ENCODE peak calls at places on chromosomes 11 and 22, in ten cellular contexts. Z is AG10803, Y is fibroblast of lung, C is RWPE1, Q is fibroblast of pulmonary artery, G is thoracic aorta, N is adrenal gland, O is omental fat pad, V is heart left ventricle, H is GM13977. J is an unnamed sample.

GRCh38 chr11:88292156-88292844 is 45.2 kb downstream of the CTSC start:
- DNase-seq in Z (no peak), Y (peak), C (peak), Q (peak), G (no peak), N (peak), O (no peak), V (no peak), H (no peak), J (peak)

GRCh38 chr22:25453557-25453956 is 110.9 kb upstream of the GRK3 start:
- DNase-seq in Z (no peak), Y (no peak), C (no peak), Q (no peak), G (no peak), N (no peak), O (no peak), V (no peak), H (no peak), J (no peak)

GRCh38 chr11:130146797-130147196 is 12.8 kb upstream of the ST14 start:
- DNase-seq in Z (no peak), Y (no peak), C (no peak), Q (no peak), G (no peak), N (peak), O (no peak), V (no peak), H (no peak), J (no peak)

GRCh38 chr22:38111941-38112355 is 1.5 kb upstream of the BAIAP2L2 start:
- DNase-seq in Z (no peak), Y (no peak), C (no peak), Q (no peak), G (no peak), N (no peak), O (no peak), V (no peak), H (no peak), J (no peak)

GRCh38 chr11:35539781-35540281 is 14.4 kb upstream of the PAMR1 start:
- DNase-seq in Z (peak), Y (peak), C (no peak), Q (peak), G (no peak), N (peak), O (peak), V (peak), H (no peak), J (no peak)

GRCh38 chr11:3126901-3127691 is 38.0 kb downstream of the OSBPL5 start:
- DNase-seq in Z (no peak), Y (no peak), C (no peak), Q (no peak), G (no peak), N (no peak), O (no peak), V (peak), H (no peak), J (no peak)

GRCh38 chr22:33707581-33707980 is 212.7 kb downstream of the LARGE1 start:
- DNase-seq in Z (no peak), Y (no peak), C (no peak), Q (no peak), G (no peak), N (no peak), O (no peak), V (no peak), H (no peak), J (no peak)

GRCh38 chr22:37266581-37267127 is 15.7 kb upstream of the CYTH4 start:
- DNase-seq in Z (no peak), Y (no peak), C (no peak), Q (no peak), G (no peak), N (no peak), O (no peak), V (no peak), H (no peak), J (no peak)

GRCh38 chr11:2837096-2837601 is 48.4 kb downstream of the CDKN1C start:
- DNase-seq in Z (peak), Y (no peak), C (peak), Q (peak), G (no peak), N (peak), O (no peak), V (peak), H (no peak), J (peak)

GRCh38 chr11:131675489-131675888 is 305.1 kb downstream of the NTM start:
- DNase-seq in Z (peak), Y (peak), C (no peak), Q (no peak), G (no peak), N (no peak), O (no peak), V (no peak), H (no peak), J (no peak)

GRCh38 chr11:11763796-11764427 is 77.9 kb upstream of the USP47 start:
- DNase-seq in Z (no peak), Y (no peak), C (no peak), Q (no peak), G (no peak), N (no peak), O (no peak), V (no peak), H (no peak), J (no peak)

GRCh38 chr11:19715373-19715772 is 2.7 kb downstream of the NAV2 start:
- DNase-seq in Z (peak), Y (peak), C (no peak), Q (peak), G (peak), N (no peak), O (no peak), V (no peak), H (no peak), J (peak)

GRCh38 chr11:86696004-86696403 is 23.6 kb upstream of the ME3 start:
- DNase-seq in Z (peak), Y (peak), C (peak), Q (peak), G (no peak), N (peak), O (no peak), V (no peak), H (no peak), J (peak)

GRCh38 chr22:37207981-37208380 is 4.3 kb downstream of the SSTR3 start:
- DNase-seq in Z (no peak), Y (no peak), C (no peak), Q (no peak), G (no peak), N (no peak), O (no peak), V (no peak), H (no peak), J (no peak)

GRCh38 chr11:2515401-2516275 is 70.8 kb downstream of the KCNQ1 start:
- DNase-seq in Z (no peak), Y (no peak), C (no peak), Q (no peak), G (no peak), N (peak), O (no peak), V (peak), H (no peak), J (no peak)

GRCh38 chr22:41768420-41768819 is 32.1 kb upstream of the CCDC134 start:
- DNase-seq in Z (no peak), Y (peak), C (no peak), Q (peak), G (no peak), N (no peak), O (no peak), V (no peak), H (no peak), J (peak)

GRCh38 chr22:31179345-31179744 is 19.4 kb downstream of the RNF185 start:
- DNase-seq in Z (peak), Y (peak), C (peak), Q (no peak), G (no peak), N (no peak), O (no peak), V (no peak), H (no peak), J (peak)

GRCh38 chr11:22304337-22304961 is 33.7 kb upstream of the SLC17A6 start:
- DNase-seq in Z (peak), Y (peak), C (peak), Q (peak), G (no peak), N (no peak), O (no peak), V (no peak), H (peak), J (peak)

GRCh38 chr11:117072517-117073218 is 25.6 kb downstream of the SIK3 start:
- DNase-seq in Z (peak), Y (peak), C (peak), Q (peak), G (no peak), N (peak), O (no peak), V (no peak), H (no peak), J (peak)

GRCh38 chr22:26546282-26546681 is 34.0 kb upstream of the TFIP11 start:
- DNase-seq in Z (no peak), Y (no peak), C (no peak), Q (no peak), G (no peak), N (no peak), O (no peak), V (peak), H (no peak), J (no peak)

GRCh38 chr22:46083383-46084350 is 66.7 kb upstream of the PPARA start:
- DNase-seq in Z (no peak), Y (no peak), C (no peak), Q (no peak), G (no peak), N (peak), O (no peak), V (peak), H (no peak), J (no peak)

GRCh38 chr11:62201376-62201775 is 7.1 kb upstream of the SCGB2A1 start:
- DNase-seq in Z (no peak), Y (no peak), C (peak), Q (no peak), G (no peak), N (no peak), O (no peak), V (no peak), H (no peak), J (peak)

GRCh38 chr11:14445542-14446530 is 53.8 kb downstream of the COPB1 start:
- DNase-seq in Z (peak), Y (peak), C (no peak), Q (peak), G (no peak), N (no peak), O (no peak), V (no peak), H (no peak), J (no peak)

GRCh38 chr11:91859666-91860065 is 365.0 kb upstream of the FAT3 start:
- DNase-seq in Z (no peak), Y (no peak), C (peak), Q (no peak), G (no peak), N (no peak), O (no peak), V (no peak), H (no peak), J (peak)

GRCh38 chr11:100670140-100670539 is 16.9 kb upstream of the ARHGAP42 start:
- DNase-seq in Z (no peak), Y (no peak), C (no peak), Q (no peak), G (no peak), N (no peak), O (no peak), V (no peak), H (no peak), J (no peak)

GRCh38 chr22:50173221-50173982 is 2.9 kb downstream of the PANX2 start:
- DNase-seq in Z (no peak), Y (no peak), C (no peak), Q (no peak), G (no peak), N (no peak), O (no peak), V (peak), H (peak), J (no peak)

DNA sequence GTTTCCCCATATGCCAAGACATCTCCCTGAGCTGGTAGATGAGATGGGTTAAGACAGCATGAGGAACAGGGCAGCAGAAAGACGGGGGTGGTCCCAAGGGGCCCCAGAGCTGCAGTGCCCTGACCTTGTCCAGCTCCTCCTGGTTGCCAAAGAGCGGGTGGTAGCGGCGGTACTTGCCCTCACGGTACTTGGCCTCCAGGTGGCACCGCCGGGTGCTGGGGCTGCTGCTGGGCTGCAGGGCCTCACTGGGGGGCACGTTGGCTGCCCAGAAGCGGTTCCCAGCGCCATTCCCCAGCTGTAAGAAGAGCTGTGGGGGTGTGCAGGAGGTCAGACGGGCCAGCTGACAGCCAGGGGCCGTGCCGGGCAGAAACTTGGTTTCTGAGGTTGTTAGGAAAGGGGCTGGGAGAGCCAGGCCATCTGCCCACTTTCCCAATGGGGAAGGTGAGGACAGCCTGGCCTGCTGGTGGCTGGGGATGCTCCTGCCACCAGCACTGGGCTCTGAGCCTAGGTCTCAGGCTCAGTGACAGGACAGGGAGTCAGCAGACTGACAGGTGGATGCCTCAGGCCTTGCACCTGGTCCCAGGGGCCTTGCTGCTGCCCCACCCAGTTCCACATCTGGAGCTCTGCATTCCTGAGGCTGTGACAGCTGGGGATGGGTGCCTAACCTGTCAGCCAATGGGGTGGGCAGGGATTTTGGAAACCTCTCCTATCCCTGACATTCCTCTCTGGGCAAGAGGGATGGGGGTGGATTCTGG is 30.0 kb upstream of the PDE2A start:
- DNase-seq in Z (no peak), Y (no peak), C (no peak), Q (no peak), G (no peak), N (no peak), O (no peak), V (no peak), H (no peak), J (no peak)
- TF ChIP-seq CTCF in Z (peak), Y (no peak), C (no peak), Q (peak), G (no peak), N (no peak), O (no peak), V (no peak), H (no peak), J (no peak)

DNA sequence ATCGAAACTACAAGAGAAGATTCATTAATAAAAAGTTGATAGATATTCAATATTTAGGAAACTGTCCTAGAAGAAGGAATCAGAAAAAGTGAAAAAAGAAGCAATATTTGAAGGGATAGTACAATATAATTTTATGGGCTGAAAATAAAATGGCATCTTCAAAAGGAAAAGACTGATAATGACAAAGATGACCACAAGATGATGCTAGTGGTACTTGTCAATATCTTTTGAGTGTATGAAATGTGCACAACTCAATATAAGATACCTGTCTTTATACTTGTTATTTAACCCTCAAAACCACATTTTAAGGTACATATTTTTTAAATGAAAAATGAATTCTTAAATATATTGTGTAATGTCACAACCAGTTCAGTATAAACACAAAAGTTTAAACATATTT is 1059.6 kb upstream of the RAG2 start:
- DNase-seq in Z (no peak), Y (peak), C (peak), Q (peak), G (no peak), N (no peak), O (no peak), V (no peak), H (no peak), J (peak)
- TF ChIP-seq CTCF in Z (peak), Y (peak), C (peak), Q (peak), G (no peak), N (peak), O (no peak), V (no peak), H (peak), J (peak)

GRCh38 chr11:108663154-108663877 is 1.6 kb upstream of the DDX10 start:
- DNase-seq in Z (no peak), Y (no peak), C (no peak), Q (no peak), G (no peak), N (no peak), O (no peak), V (no peak), H (no peak), J (no peak)

GRCh38 chr11:108666373-108666772 is 1.5 kb downstream of the DDX10 start:
- DNase-seq in Z (no peak), Y (peak), C (no peak), Q (no peak), G (no peak), N (no peak), O (no peak), V (no peak), H (no peak), J (peak)

GRCh38 chr11:108662700-108663099 is 2.2 kb upstream of the DDX10 start:
- DNase-seq in Z (no peak), Y (no peak), C (no peak), Q (no peak), G (no peak), N (no peak), O (no peak), V (no peak), H (no peak), J (no peak)

GRCh38 chr11:108664241-108664640 is 628 bp upstream of the DDX10 start:
- DNase-seq in Z (no peak), Y (no peak), C (no peak), Q (no peak), G (no peak), N (peak), O (no peak), V (no peak), H (no peak), J (no peak)

GRCh38 chr11:108664730-108665525 is at the start of gene DDX10:
- DNase-seq in Z (peak), Y (peak), C (peak), Q (peak), G (peak), N (peak), O (peak), V (peak), H (peak), J (peak)
- TF ChIP-seq CTCF in Z (peak), Y (peak), C (no peak), Q (peak), G (no peak), N (no peak), O (no peak), V (no peak), H (peak), J (no peak)

DNA sequence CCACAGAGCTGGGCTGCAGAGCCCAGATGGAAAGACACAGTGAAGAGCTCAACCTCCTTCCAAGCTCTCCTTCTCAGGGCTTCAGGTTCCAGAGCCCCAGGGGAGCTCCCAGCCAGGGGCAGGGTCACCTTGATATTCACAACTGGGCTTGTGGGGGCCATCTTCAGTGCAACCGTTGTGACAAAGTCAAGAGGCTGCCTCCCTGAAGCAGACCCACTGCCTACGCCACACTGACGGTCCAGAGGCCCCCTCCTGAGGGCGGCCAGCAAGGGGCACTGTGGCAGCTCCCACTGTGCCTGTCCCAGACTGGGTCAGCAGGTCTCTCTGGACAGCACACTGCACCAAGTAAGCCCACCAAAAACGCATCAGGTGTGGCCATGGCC is 84.1 kb downstream of the DGCR2 start:
- DNase-seq in Z (no peak), Y (no peak), C (no peak), Q (no peak), G (no peak), N (no peak), O (no peak), V (peak), H (no peak), J (no peak)
- TF ChIP-seq CTCF in Z (no peak), Y (no peak), C (no peak), Q (no peak), G (no peak), N (no peak), O (no peak), V (no peak), H (no peak), J (no peak)

GRCh38 chr22:21643533-21644357 is 1.6 kb downstream of the SDF2L1 start:
- DNase-seq in Z (no peak), Y (no peak), C (no peak), Q (no peak), G (no peak), N (no peak), O (no peak), V (no peak), H (no peak), J (no peak)
- TF ChIP-seq CTCF in Z (no peak), Y (no peak), C (no peak), Q (peak), G (no peak), N (no peak), O (no peak), V (no peak), H (peak), J (no peak)

DNA sequence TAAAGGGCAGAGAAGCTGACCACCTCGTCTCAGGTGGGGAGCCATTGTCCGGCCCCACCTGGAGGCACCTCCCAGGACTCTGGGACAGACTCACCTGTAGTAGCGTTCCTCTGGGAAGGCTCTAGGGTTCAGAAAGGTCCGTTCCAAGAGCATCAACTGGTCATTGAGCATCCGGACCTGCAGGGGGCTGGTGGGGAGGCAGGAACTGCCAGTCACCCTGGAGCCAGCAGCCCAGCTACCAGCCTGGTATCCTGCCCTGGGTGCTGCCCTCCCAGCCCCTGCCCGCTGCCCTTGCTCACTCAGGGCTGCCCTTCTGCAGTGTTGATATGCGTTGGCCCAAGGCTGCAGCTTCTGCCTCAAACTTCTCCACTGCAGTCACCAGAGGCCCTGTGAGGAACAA is 4.7 kb downstream of the SAC3D1 start:
- DNase-seq in Z (no peak), Y (no peak), C (no peak), Q (no peak), G (no peak), N (no peak), O (no peak), V (no peak), H (no peak), J (no peak)
- TF ChIP-seq CTCF in Z (no peak), Y (no peak), C (no peak), Q (no peak), G (no peak), N (no peak), O (no peak), V (no peak), H (no peak), J (no peak)